ENCODE peak calls at places on chromosomes 3 and 15, in five cellular contexts. One of them, this sample, is unnamed.

GRCh38 chr3:148642616-148643015 is 55.1 kb upstream of the AGTR1 start:
- DNase-seq in stimulated activated CD4-positive, alpha-beta T cell treated with anti-CD3 and anti-CD28 coated beads, Interleukin-1b, Interleukin-23, amount 100 ng/mL, for 1 hour: no peak
- DNase-seq in HFFc6: peak
- DNase-seq in AG04449: no peak
- DNase-seq in activated naive CD8-positive, alpha-beta T cell treated with anti-CD3 and anti-CD28 coated beads, Interleukin-2, amount 50 U/mL, for 24 hours: no peak
- DNase-seq in this sample: no peak

GRCh38 chr3:178522200-178523052 is 13.8 kb upstream of the KCNMB2 start:
- DNase-seq in stimulated activated CD4-positive, alpha-beta T cell treated with anti-CD3 and anti-CD28 coated beads, Interleukin-1b, Interleukin-23, amount 100 ng/mL, for 1 hour: no peak
- DNase-seq in HFFc6: no peak
- DNase-seq in AG04449: no peak
- DNase-seq in activated naive CD8-positive, alpha-beta T cell treated with anti-CD3 and anti-CD28 coated beads, Interleukin-2, amount 50 U/mL, for 24 hours: no peak
- DNase-seq in this sample: no peak

GRCh38 chr3:55128201-55128870 is 200.5 kb upstream of the LRTM1 start:
- DNase-seq in stimulated activated CD4-positive, alpha-beta T cell treated with anti-CD3 and anti-CD28 coated beads, Interleukin-1b, Interleukin-23, amount 100 ng/mL, for 1 hour: no peak
- DNase-seq in HFFc6: peak
- DNase-seq in AG04449: peak
- DNase-seq in activated naive CD8-positive, alpha-beta T cell treated with anti-CD3 and anti-CD28 coated beads, Interleukin-2, amount 50 U/mL, for 24 hours: no peak
- DNase-seq in this sample: no peak

GRCh38 chr3:126530171-126531050 is 6.5 kb downstream of the CHST13 start:
- DNase-seq in stimulated activated CD4-positive, alpha-beta T cell treated with anti-CD3 and anti-CD28 coated beads, Interleukin-1b, Interleukin-23, amount 100 ng/mL, for 1 hour: no peak
- DNase-seq in HFFc6: no peak
- DNase-seq in AG04449: no peak
- DNase-seq in activated naive CD8-positive, alpha-beta T cell treated with anti-CD3 and anti-CD28 coated beads, Interleukin-2, amount 50 U/mL, for 24 hours: no peak
- DNase-seq in this sample: peak

GRCh38 chr3:48470286-48470685 is 23.7 kb downstream of the ATRIP start:
- DNase-seq in stimulated activated CD4-positive, alpha-beta T cell treated with anti-CD3 and anti-CD28 coated beads, Interleukin-1b, Interleukin-23, amount 100 ng/mL, for 1 hour: no peak
- DNase-seq in HFFc6: no peak
- DNase-seq in AG04449: no peak
- DNase-seq in activated naive CD8-positive, alpha-beta T cell treated with anti-CD3 and anti-CD28 coated beads, Interleukin-2, amount 50 U/mL, for 24 hours: no peak
- DNase-seq in this sample: no peak

GRCh38 chr15:98124576-98124975 is 164.1 kb downstream of the ARRDC4 start:
- DNase-seq in stimulated activated CD4-positive, alpha-beta T cell treated with anti-CD3 and anti-CD28 coated beads, Interleukin-1b, Interleukin-23, amount 100 ng/mL, for 1 hour: no peak
- DNase-seq in HFFc6: peak
- DNase-seq in AG04449: peak
- DNase-seq in activated naive CD8-positive, alpha-beta T cell treated with anti-CD3 and anti-CD28 coated beads, Interleukin-2, amount 50 U/mL, for 24 hours: no peak
- DNase-seq in this sample: no peak

GRCh38 chr15:100249096-100249815 is 92.5 kb downstream of the ADAMTS17 start:
- DNase-seq in stimulated activated CD4-positive, alpha-beta T cell treated with anti-CD3 and anti-CD28 coated beads, Interleukin-1b, Interleukin-23, amount 100 ng/mL, for 1 hour: no peak
- DNase-seq in HFFc6: no peak
- DNase-seq in AG04449: no peak
- DNase-seq in activated naive CD8-positive, alpha-beta T cell treated with anti-CD3 and anti-CD28 coated beads, Interleukin-2, amount 50 U/mL, for 24 hours: no peak
- DNase-seq in this sample: no peak

GRCh38 chr3:63097396-63097795 is 180.7 kb upstream of the SYNPR start:
- DNase-seq in stimulated activated CD4-positive, alpha-beta T cell treated with anti-CD3 and anti-CD28 coated beads, Interleukin-1b, Interleukin-23, amount 100 ng/mL, for 1 hour: no peak
- DNase-seq in HFFc6: no peak
- DNase-seq in AG04449: no peak
- DNase-seq in activated naive CD8-positive, alpha-beta T cell treated with anti-CD3 and anti-CD28 coated beads, Interleukin-2, amount 50 U/mL, for 24 hours: no peak
- DNase-seq in this sample: no peak

GRCh38 chr3:150376001-150376848 is 31.9 kb upstream of the TSC22D2 start:
- DNase-seq in stimulated activated CD4-positive, alpha-beta T cell treated with anti-CD3 and anti-CD28 coated beads, Interleukin-1b, Interleukin-23, amount 100 ng/mL, for 1 hour: no peak
- DNase-seq in HFFc6: no peak
- DNase-seq in AG04449: no peak
- DNase-seq in activated naive CD8-positive, alpha-beta T cell treated with anti-CD3 and anti-CD28 coated beads, Interleukin-2, amount 50 U/mL, for 24 hours: no peak
- DNase-seq in this sample: no peak

GRCh38 chr3:120172070-120172469 is 77.8 kb upstream of the GSK3B start:
- DNase-seq in stimulated activated CD4-positive, alpha-beta T cell treated with anti-CD3 and anti-CD28 coated beads, Interleukin-1b, Interleukin-23, amount 100 ng/mL, for 1 hour: no peak
- DNase-seq in HFFc6: peak
- DNase-seq in AG04449: no peak
- DNase-seq in activated naive CD8-positive, alpha-beta T cell treated with anti-CD3 and anti-CD28 coated beads, Interleukin-2, amount 50 U/mL, for 24 hours: no peak
- DNase-seq in this sample: no peak

GRCh38 chr3:146581080-146581601 is 24.0 kb downstream of the PLSCR5 start:
- DNase-seq in stimulated activated CD4-positive, alpha-beta T cell treated with anti-CD3 and anti-CD28 coated beads, Interleukin-1b, Interleukin-23, amount 100 ng/mL, for 1 hour: no peak
- DNase-seq in HFFc6: no peak
- DNase-seq in AG04449: no peak
- DNase-seq in activated naive CD8-positive, alpha-beta T cell treated with anti-CD3 and anti-CD28 coated beads, Interleukin-2, amount 50 U/mL, for 24 hours: no peak
- DNase-seq in this sample: no peak

This sample was measured in SIG-M5.